ENCODE peak calls at places on chromosomes 1 and 21, in seven cellular contexts. X, V, F, M, E, Q and R are unnamed samples. For H3K27me3, the result is how much of the 10 kb centered on the place peaks cover.

GRCh38 chr21:36891123-36891522 is 75.3 kb downstream of the HLCS start:
- DNase-seq in X (no peak), V (no peak), F (no peak), M (no peak), E (no peak), Q (no peak), R (no peak)

GRCh38 chr1:27726173-27726793 is 522 bp downstream of the FAM76A start:
- DNase-seq in X (peak), V (peak), F (peak), M (peak), E (peak), Q (peak), R (no peak)

GRCh38 chr1:59367269-59368006 is 70.5 kb downstream of the FGGY start:
- DNase-seq in X (peak), V (peak), F (peak), M (peak), E (peak), Q (no peak), R (no peak)

GRCh38 chr1:200737647-200738296 is 921 bp upstream of the CAMSAP2 start:
- DNase-seq in X (peak), V (no peak), F (no peak), M (no peak), E (no peak), Q (no peak), R (no peak)

GRCh38 chr1:53725238-53725689 is 13.7 kb downstream of the GLIS1 start:
- DNase-seq in X (no peak), V (peak), F (no peak), M (peak), E (no peak), Q (no peak), R (no peak)

GRCh38 chr1:202844259-202844658 is 33.5 kb downstream of the PCAT6 start:
- DNase-seq in X (no peak), V (no peak), F (no peak), M (no peak), E (no peak), Q (no peak), R (no peak)

GRCh38 chr1:32872189-32872898 is 1.6 kb upstream of the FNDC5 start:
- DNase-seq in X (peak), V (peak), F (peak), M (peak), E (peak), Q (peak), R (no peak)

GRCh38 chr1:158121604-158122254 is 59.0 kb upstream of the CD1D start:
- DNase-seq in X (no peak), V (peak), F (peak), M (peak), E (no peak), Q (no peak), R (no peak)

GRCh38 chr21:42598159-42598735 is 55.2 kb upstream of the PDE9A start:
- DNase-seq in X (no peak), V (no peak), F (no peak), M (no peak), E (no peak), Q (no peak), R (no peak)

GRCh38 chr21:42597487-42598158 is 55.8 kb upstream of the PDE9A start:
- DNase-seq in X (no peak), V (no peak), F (no peak), M (no peak), E (no peak), Q (no peak), R (no peak)

GRCh38 chr21:42599486-42599885 is 53.9 kb upstream of the PDE9A start:
- DNase-seq in X (no peak), V (no peak), F (no peak), M (no peak), E (no peak), Q (no peak), R (no peak)

GRCh38 chr21:42599962-42600361 is 53.5 kb upstream of the PDE9A start:
- DNase-seq in X (no peak), V (no peak), F (no peak), M (no peak), E (no peak), Q (no peak), R (no peak)

GRCh38 chr21:42601656-42602055 is 51.8 kb upstream of the PDE9A start:
- DNase-seq in X (no peak), V (no peak), F (no peak), M (no peak), E (no peak), Q (no peak), R (no peak)
- H3K27me3 ChIP-seq in X (under half), V (under half), F (under half), M (under half), E (under half), Q (under half), R (under half)

GRCh38 chr1:108828074-108828961 is 28.6 kb downstream of the AKNAD1 start:
- DNase-seq in X (peak), V (peak), F (peak), M (peak), E (peak), Q (peak), R (peak)
- H3K27ac ChIP-seq in X (no peak), V (peak), F (peak), M (no peak), E (peak), Q (no peak), R (peak)

GRCh38 chr1:41383094-41383852 is 22.0 kb downstream of the FOXO6 start:
- DNase-seq in X (peak), V (peak), F (peak), M (peak), E (peak), Q (no peak), R (no peak)
- H3K4me3 ChIP-seq in X (peak), V (peak), F (peak), M (peak), E (peak), Q (peak), R (peak)

DNA sequence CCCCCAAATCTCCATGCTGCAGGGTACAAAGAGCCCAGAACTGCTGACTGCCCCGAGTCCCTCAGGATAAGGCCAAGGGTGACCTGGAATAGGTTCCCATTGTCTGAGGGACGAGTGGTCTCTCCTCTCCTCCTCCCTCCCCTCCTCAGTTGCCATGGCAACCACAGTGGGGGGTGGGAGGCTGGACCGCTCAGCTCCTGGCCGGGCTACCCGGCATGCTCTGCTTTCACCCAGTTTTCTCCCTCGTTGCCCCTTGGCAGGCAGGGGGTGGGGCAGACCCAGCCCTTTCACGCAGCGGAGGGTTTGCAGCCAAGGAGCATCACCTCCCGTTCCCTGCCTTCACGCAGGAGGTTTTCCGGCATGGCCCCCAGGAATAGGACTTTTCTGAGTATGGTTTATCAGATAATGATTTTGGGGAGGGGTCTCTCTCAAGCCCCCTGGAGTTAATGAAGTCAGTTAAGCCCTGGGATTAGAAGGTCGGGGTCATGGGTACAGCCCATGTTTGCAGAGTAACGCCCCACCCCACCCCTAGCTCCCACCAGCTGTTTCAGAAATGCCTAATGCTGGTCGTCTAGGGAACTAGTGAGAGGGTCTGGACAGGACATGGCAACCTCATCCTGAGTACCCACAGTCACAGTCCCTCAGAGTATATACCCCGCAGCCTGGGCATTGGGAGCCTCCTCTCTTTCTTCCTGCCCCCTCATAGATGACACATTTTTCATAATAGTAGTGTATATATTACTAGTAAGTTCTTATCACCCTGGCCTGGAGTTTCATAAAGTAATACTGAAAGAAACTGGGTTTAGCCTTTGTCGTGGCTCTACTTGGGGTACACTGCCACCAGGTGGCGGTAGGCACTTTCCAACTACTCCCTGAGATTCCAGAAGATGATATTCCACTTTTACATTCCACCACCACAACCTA is 20.7 kb downstream of the C1QB start:
- DNase-seq in X (no peak), V (peak), F (peak), M (peak), E (no peak), Q (no peak), R (no peak)
- H3K27me3 ChIP-seq in X (under half), V (under half), F (under half), M (under half), E (under half), Q (under half), R (under half)